ENCODE peak calls at places on chromosomes 11 and 22, in eight cellular contexts. B is adrenal gland, H is choroid plexus epithelial cell, E is tibial nerve, R is kidney epithelial cell, O is spleen, Z is neural progenitor cell, D is suprapubic skin. G is an unnamed sample.

GRCh38 chr22:38097557-38098409 is 12.7 kb downstream of the BAIAP2L2 start:
- DNase-seq in B (no peak), H (peak), E (no peak), R (no peak), O (no peak), Z (peak), D (no peak), G (peak)

GRCh38 chr11:63635762-63636465 is 21.7 kb upstream of the PLAAT3 start:
- DNase-seq in B (peak), H (peak), E (peak), R (no peak), O (no peak), Z (peak), D (no peak), G (peak)

GRCh38 chr11:79708319-79708928 is 267.6 kb upstream of the TENM4 start:
- DNase-seq in B (no peak), H (peak), E (no peak), R (no peak), O (no peak), Z (peak), D (no peak), G (peak)

GRCh38 chr11:18248561-18248960 is at the start of gene SAA2:
- DNase-seq in B (no peak), H (peak), E (no peak), R (peak), O (no peak), Z (no peak), D (no peak), G (no peak)

GRCh38 chr11:2168286-2169000 is 3.2 kb downstream of the TH start:
- DNase-seq in B (no peak), H (no peak), E (no peak), R (no peak), O (no peak), Z (no peak), D (no peak), G (no peak)

GRCh38 chr22:49352361-49353169 is 475.1 kb downstream of the BRD1 start:
- DNase-seq in B (no peak), H (no peak), E (no peak), R (no peak), O (peak), Z (no peak), D (peak), G (no peak)

GRCh38 chr11:129225190-129225589 is 33.1 kb upstream of the ARHGAP32 start:
- DNase-seq in B (no peak), H (peak), E (no peak), R (no peak), O (no peak), Z (no peak), D (no peak), G (no peak)

GRCh38 chr22:29014301-29014700 is 47.3 kb downstream of the C22orf31 start:
- DNase-seq in B (no peak), H (no peak), E (no peak), R (no peak), O (no peak), Z (no peak), D (no peak), G (no peak)

GRCh38 chr11:11179239-11179638 is 173.8 kb downstream of the CSNK2A3 start:
- DNase-seq in B (no peak), H (peak), E (no peak), R (peak), O (no peak), Z (no peak), D (no peak), G (no peak)

GRCh38 chr22:25281675-25282345 is 62.4 kb downstream of the CRYBB2 start:
- DNase-seq in B (no peak), H (no peak), E (no peak), R (no peak), O (no peak), Z (peak), D (no peak), G (peak)

GRCh38 chr11:128497057-128497957 is 90.1 kb downstream of the ETS1 start:
- DNase-seq in B (no peak), H (peak), E (peak), R (peak), O (no peak), Z (no peak), D (no peak), G (no peak)

GRCh38 chr22:18056161-18056666 is 21.6 kb upstream of the PEX26 start:
- DNase-seq in B (peak), H (peak), E (no peak), R (no peak), O (peak), Z (no peak), D (no peak), G (no peak)

GRCh38 chr11:44456544-44457270 is 108.8 kb upstream of the CD82 start:
- DNase-seq in B (no peak), H (no peak), E (no peak), R (no peak), O (no peak), Z (peak), D (peak), G (peak)

GRCh38 chr11:13061294-13061990 is 52.3 kb downstream of the RASSF10 start:
- DNase-seq in B (no peak), H (peak), E (no peak), R (no peak), O (no peak), Z (no peak), D (no peak), G (no peak)

GRCh38 chr22:27778299-27779090 is 23.1 kb downstream of the MN1 start:
- DNase-seq in B (no peak), H (no peak), E (peak), R (no peak), O (no peak), Z (peak), D (no peak), G (no peak)

GRCh38 chr22:43393132-43393844 is 18.5 kb upstream of the MPPED1 start:
- DNase-seq in B (no peak), H (no peak), E (no peak), R (no peak), O (no peak), Z (peak), D (peak), G (no peak)

GRCh38 chr11:10351768-10352641 is 47.1 kb downstream of the ADM start:
- DNase-seq in B (no peak), H (peak), E (no peak), R (peak), O (no peak), Z (peak), D (peak), G (peak)

GRCh38 chr11:125802387-125802786 is 14.5 kb downstream of the PATE3 start:
- DNase-seq in B (no peak), H (no peak), E (no peak), R (no peak), O (no peak), Z (no peak), D (no peak), G (no peak)

GRCh38 chr11:8260202-8260996 is 3.3 kb downstream of the LMO1 start:
- DNase-seq in B (no peak), H (no peak), E (no peak), R (no peak), O (peak), Z (no peak), D (peak), G (no peak)

GRCh38 chr11:126146454-126147192 is 64.8 kb downstream of the RPUSD4 start:
- DNase-seq in B (no peak), H (no peak), E (no peak), R (no peak), O (peak), Z (peak), D (no peak), G (no peak)

GRCh38 chr11:40306938-40307548 is 1152.4 kb downstream of the LRRC4C start:
- DNase-seq in B (peak), H (peak), E (no peak), R (no peak), O (no peak), Z (peak), D (no peak), G (peak)

GRCh38 chr11:63536669-63537292 is at the start of gene PLAAT4:
- DNase-seq in B (peak), H (peak), E (peak), R (peak), O (no peak), Z (no peak), D (no peak), G (no peak)

GRCh38 chr11:39374963-39375698 is 2084.3 kb downstream of the LRRC4C start:
- DNase-seq in B (no peak), H (peak), E (no peak), R (no peak), O (no peak), Z (peak), D (no peak), G (peak)

GRCh38 chr11:17273668-17274321 is 2.7 kb upstream of the NUCB2 start:
- DNase-seq in B (no peak), H (no peak), E (no peak), R (no peak), O (no peak), Z (no peak), D (no peak), G (no peak)

GRCh38 chr11:94402355-94402754 is 1.1 kb upstream of the GPR83 start:
- DNase-seq in B (no peak), H (no peak), E (no peak), R (no peak), O (no peak), Z (no peak), D (no peak), G (no peak)

GRCh38 chr11:46582588-46582987 is 11.2 kb downstream of the AMBRA1 start:
- DNase-seq in B (no peak), H (no peak), E (no peak), R (no peak), O (no peak), Z (no peak), D (no peak), G (no peak)

GRCh38 chr22:28146401-28147304 is 227.6 kb upstream of the PITPNB start:
- DNase-seq in B (no peak), H (peak), E (no peak), R (no peak), O (no peak), Z (no peak), D (no peak), G (no peak)

GRCh38 chr11:69013009-69013951 is at the start of gene MRGPRF:
- DNase-seq in B (peak), H (peak), E (peak), R (no peak), O (peak), Z (peak), D (peak), G (peak)

GRCh38 chr11:112004389-112004788 is 20.8 kb upstream of the DLAT start:
- DNase-seq in B (no peak), H (no peak), E (no peak), R (no peak), O (no peak), Z (no peak), D (no peak), G (peak)

DNA sequence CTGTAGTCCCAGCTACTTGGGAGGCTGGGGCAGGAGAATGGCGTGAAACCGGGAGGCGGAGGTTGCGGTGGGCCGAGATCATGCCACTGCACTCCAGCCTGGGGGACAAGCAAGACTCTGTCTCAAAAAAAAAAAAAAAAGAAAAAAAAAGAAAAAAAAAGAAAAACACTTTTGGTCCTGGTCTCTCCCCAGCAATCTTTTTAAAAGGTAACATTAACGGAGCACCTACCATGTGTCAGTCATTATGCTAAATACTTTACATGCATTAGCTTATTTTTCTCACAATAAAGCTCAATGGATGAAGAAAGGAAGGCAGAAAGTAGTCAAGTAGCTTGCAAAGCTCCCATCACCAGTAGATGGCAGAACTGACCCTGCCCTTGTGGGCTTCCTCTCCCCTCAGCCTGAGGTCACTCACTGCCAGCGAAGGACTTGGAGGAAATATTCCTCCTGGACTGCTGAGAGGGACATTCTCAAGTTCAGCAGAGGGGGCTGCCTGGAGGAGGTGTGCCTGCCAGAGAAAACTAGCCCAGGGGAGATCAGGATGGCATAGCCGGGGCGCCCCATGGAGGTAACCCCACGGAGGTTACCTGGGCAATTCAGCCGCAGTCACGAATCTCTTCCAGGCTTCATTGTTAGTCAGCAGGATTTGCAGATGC is 15.5 kb downstream of the APOL3 start:
- DNase-seq in B (peak), H (peak), E (peak), R (peak), O (peak), Z (peak), D (peak), G (peak)
- TF ChIP-seq CTCF in B (peak), H (peak), E (peak), R (peak), O (peak), Z (peak), D (peak), G (peak)

GRCh38 chr22:19105867-19106802 is 16.1 kb downstream of the DGCR2 start:
- DNase-seq in B (no peak), H (no peak), E (no peak), R (no peak), O (no peak), Z (peak), D (no peak), G (peak)
- TF ChIP-seq CTCF in B (no peak), H (peak), E (no peak), R (peak), O (no peak), Z (peak), D (no peak), G (no peak)

GRCh38 chr11:88523362-88524028 is 186.0 kb upstream of the CTSC start:
- DNase-seq in B (no peak), H (peak), E (no peak), R (no peak), O (no peak), Z (no peak), D (no peak), G (no peak)
- TF ChIP-seq CTCF in B (no peak), H (no peak), E (no peak), R (no peak), O (no peak), Z (no peak), D (no peak), G (no peak)

GRCh38 chr22:39184586-39185577 is 32.4 kb upstream of the CBX7 start:
- DNase-seq in B (peak), H (peak), E (no peak), R (no peak), O (peak), Z (no peak), D (no peak), G (no peak)

GRCh38 chr22:39182478-39183030 is 30.1 kb upstream of the CBX7 start:
- DNase-seq in B (no peak), H (peak), E (no peak), R (no peak), O (peak), Z (no peak), D (no peak), G (no peak)

GRCh38 chr22:39188809-39189208 is 36.3 kb upstream of the CBX7 start:
- DNase-seq in B (no peak), H (no peak), E (no peak), R (no peak), O (peak), Z (no peak), D (no peak), G (no peak)

GRCh38 chr22:39183991-39184585 is 31.6 kb upstream of the CBX7 start:
- DNase-seq in B (no peak), H (peak), E (no peak), R (no peak), O (peak), Z (no peak), D (no peak), G (no peak)

DNA sequence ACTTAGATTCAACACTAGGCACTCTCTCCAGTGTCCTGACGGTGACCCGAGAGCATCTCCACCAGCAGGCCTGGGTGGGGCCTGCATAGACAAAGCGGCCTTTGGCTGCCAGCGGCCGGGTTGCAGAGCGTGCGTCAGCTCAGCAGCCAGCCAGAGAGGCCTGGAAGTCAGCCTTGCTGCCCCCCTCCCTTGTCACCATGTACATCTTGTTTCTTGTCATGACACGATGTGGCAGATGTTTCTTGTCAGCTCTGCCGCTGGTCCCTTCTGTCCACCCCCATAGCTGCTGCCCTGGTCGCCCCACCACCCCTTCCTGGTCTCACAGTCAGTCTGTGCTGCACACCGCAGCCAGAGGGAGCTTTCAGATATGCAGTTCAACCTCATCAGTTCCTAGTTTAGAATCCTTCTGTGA is 33.1 kb upstream of the CBX7 start:
- DNase-seq in B (peak), H (peak), E (no peak), R (no peak), O (peak), Z (no peak), D (no peak), G (no peak)
- TF ChIP-seq CTCF in B (no peak), H (peak), E (peak), R (peak), O (no peak), Z (no peak), D (peak), G (no peak)

GRCh38 chr11:66267379-66268209 is 845 bp upstream of the RAB1B start:
- DNase-seq in B (peak), H (peak), E (peak), R (no peak), O (peak), Z (peak), D (peak), G (peak)

GRCh38 chr11:66271816-66272215 is 3.4 kb downstream of the RAB1B start:
- DNase-seq in B (no peak), H (no peak), E (no peak), R (no peak), O (peak), Z (no peak), D (no peak), G (no peak)

GRCh38 chr11:66268210-66268952 is at the start of gene RAB1B:
- DNase-seq in B (peak), H (peak), E (peak), R (peak), O (peak), Z (peak), D (peak), G (peak)

GRCh38 chr11:66267039-66267378 is 1.4 kb upstream of the RAB1B start:
- DNase-seq in B (no peak), H (no peak), E (no peak), R (no peak), O (no peak), Z (no peak), D (no peak), G (no peak)

GRCh38 chr11:66268953-66269906 is 791 bp downstream of the RAB1B start:
- DNase-seq in B (no peak), H (peak), E (no peak), R (no peak), O (peak), Z (peak), D (no peak), G (no peak)
- TF ChIP-seq CTCF in B (no peak), H (peak), E (no peak), R (peak), O (no peak), Z (peak), D (no peak), G (peak)

DNA sequence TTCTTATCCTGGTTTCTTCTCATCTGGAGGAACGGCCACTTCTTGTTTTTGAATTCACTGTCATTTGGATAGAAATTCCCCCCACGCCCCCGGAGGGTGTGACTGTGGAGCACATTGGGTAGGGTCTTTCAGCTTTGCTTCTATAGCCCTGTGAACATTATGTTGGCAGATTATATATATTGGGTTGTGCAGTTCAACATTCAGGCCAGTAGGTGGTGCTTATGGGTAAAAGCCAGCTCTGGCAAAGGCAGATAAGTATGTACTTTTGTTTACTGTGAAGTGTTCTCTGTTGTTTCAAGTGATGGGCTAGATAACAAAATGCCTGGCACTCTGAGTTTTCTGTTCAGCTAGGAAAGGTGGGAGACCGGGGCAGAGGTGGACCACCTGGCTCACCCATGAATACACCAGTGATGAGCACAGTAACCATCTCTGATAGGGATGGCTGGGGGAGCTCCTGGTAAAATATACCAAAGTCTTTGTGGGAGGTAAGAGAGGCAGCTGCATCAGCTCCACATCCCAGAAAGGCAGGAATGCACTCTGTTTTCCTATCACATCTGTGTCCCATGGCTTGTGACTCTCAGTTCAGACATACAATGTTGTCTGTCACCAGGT is 1348.2 kb upstream of the RAG2 start:
- DNase-seq in B (peak), H (peak), E (no peak), R (no peak), O (no peak), Z (peak), D (no peak), G (peak)
- TF ChIP-seq CTCF in B (peak), H (peak), E (peak), R (peak), O (no peak), Z (peak), D (peak), G (peak)

GRCh38 chr22:46775364-46775758 is 12.9 kb downstream of the TBC1D22A start:
- DNase-seq in B (no peak), H (no peak), E (no peak), R (no peak), O (peak), Z (no peak), D (peak), G (no peak)

GRCh38 chr22:46777609-46777970 is 15.1 kb downstream of the TBC1D22A start:
- DNase-seq in B (no peak), H (no peak), E (no peak), R (no peak), O (peak), Z (no peak), D (peak), G (no peak)

GRCh38 chr22:46776486-46776826 is 14.0 kb downstream of the TBC1D22A start:
- DNase-seq in B (no peak), H (no peak), E (no peak), R (no peak), O (peak), Z (no peak), D (no peak), G (no peak)

GRCh38 chr22:46775789-46776485 is 13.5 kb downstream of the TBC1D22A start:
- DNase-seq in B (no peak), H (no peak), E (no peak), R (no peak), O (peak), Z (no peak), D (peak), G (no peak)

DNA sequence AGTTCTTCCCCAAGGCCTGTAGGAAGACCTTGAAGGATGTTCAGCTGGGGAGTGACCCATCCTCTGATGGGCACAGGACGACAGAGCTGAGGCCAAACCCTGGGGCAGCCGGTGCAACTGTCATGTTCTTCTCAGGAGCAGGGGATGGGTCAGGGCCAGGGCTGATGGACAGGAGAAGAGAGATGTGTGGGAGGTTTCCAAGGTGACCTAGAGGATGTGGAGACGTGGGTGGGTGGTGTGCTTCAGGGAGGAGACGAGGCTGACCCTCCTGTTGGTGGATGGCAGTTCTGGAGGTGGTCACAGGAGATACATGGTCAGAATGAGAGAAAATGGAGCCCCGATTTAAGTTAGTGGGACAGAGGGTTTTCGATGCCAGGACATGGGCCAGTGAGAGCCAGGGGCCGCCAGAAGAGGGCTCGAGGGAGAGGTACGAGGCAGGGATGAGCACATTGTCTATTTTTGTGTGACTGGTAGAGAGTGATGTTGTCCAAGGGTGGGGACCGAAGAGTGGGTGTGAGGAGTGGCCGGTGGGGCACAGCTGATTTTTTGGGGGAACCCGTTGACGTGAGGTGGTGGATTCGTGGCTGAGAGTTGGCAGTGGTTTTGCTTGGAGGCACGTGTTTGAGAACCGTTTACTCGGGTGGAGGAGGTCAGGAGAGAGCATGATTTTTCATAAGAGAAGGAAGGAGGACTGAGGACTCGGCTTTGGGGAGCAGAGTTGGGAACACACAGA is 14.6 kb downstream of the TBC1D22A start:
- DNase-seq in B (no peak), H (no peak), E (no peak), R (no peak), O (peak), Z (no peak), D (peak), G (no peak)
- TF ChIP-seq CTCF in B (no peak), H (no peak), E (no peak), R (no peak), O (no peak), Z (no peak), D (no peak), G (no peak)

G was measured in endothelial cell.